ENCODE peak calls at places on chromosomes 7 and 10, in six cellular contexts. R is H1, D is SK-N-SH, B is A549, H is K562, G is HepG2. V is an unnamed sample.

GRCh38 chr10:27330074-27330473 is 89.5 kb upstream of the ACBD5 start:
- DNase-seq in R (no peak), D (peak), B (no peak), H (no peak), G (no peak), V (no peak)

GRCh38 chr7:25780904-25781303 is 371.1 kb upstream of the NFE2L3 start:
- DNase-seq in R (no peak), D (no peak), B (peak), H (no peak), G (no peak), V (no peak)

GRCh38 chr7:114930829-114931655 is 9.1 kb downstream of the MDFIC start:
- DNase-seq in R (no peak), D (no peak), B (no peak), H (no peak), G (no peak), V (no peak)

GRCh38 chr7:134834689-134835462 is 55.4 kb downstream of the CALD1 start:
- DNase-seq in R (no peak), D (peak), B (peak), H (no peak), G (peak), V (no peak)

GRCh38 chr10:91391915-91392314 is 18.2 kb upstream of the HECTD2 start:
- DNase-seq in R (no peak), D (no peak), B (no peak), H (no peak), G (no peak), V (no peak)

GRCh38 chr10:34010891-34011290 is 676.4 kb upstream of the NRP1 start:
- DNase-seq in R (no peak), D (no peak), B (no peak), H (no peak), G (no peak), V (no peak)

GRCh38 chr7:111558948-111559347 is 3.3 kb downstream of the IMMP2L start:
- DNase-seq in R (no peak), D (peak), B (no peak), H (no peak), G (no peak), V (no peak)

GRCh38 chr7:122289426-122289825 is 15.1 kb downstream of the FEZF1 start:
- DNase-seq in R (no peak), D (no peak), B (no peak), H (no peak), G (no peak), V (no peak)

GRCh38 chr10:8211631-8212030 is 157.1 kb downstream of the GATA3 start:
- DNase-seq in R (no peak), D (no peak), B (no peak), H (no peak), G (no peak), V (no peak)

GRCh38 chr7:8881916-8882315 is 448.5 kb downstream of the NXPH1 start:
- DNase-seq in R (no peak), D (no peak), B (no peak), H (no peak), G (no peak), V (no peak)
- TF ChIP-seq EP300 in R (no peak), D (no peak), B (no peak), H (no peak), G (no peak), V (no peak)

GRCh38 chr10:49297818-49298665 is 928 bp upstream of the C10orf71 start:
- DNase-seq in R (no peak), D (no peak), B (no peak), H (no peak), G (no peak), V (no peak)

GRCh38 chr10:49300140-49300974 is 1.4 kb downstream of the C10orf71 start:
- DNase-seq in R (no peak), D (peak), B (no peak), H (peak), G (no peak), V (peak)

GRCh38 chr10:49298666-49298989 is 342 bp upstream of the C10orf71 start:
- DNase-seq in R (no peak), D (no peak), B (no peak), H (peak), G (no peak), V (no peak)

GRCh38 chr10:49299816-49300139 is 808 bp downstream of the C10orf71 start:
- DNase-seq in R (no peak), D (no peak), B (no peak), H (peak), G (no peak), V (no peak)

DNA sequence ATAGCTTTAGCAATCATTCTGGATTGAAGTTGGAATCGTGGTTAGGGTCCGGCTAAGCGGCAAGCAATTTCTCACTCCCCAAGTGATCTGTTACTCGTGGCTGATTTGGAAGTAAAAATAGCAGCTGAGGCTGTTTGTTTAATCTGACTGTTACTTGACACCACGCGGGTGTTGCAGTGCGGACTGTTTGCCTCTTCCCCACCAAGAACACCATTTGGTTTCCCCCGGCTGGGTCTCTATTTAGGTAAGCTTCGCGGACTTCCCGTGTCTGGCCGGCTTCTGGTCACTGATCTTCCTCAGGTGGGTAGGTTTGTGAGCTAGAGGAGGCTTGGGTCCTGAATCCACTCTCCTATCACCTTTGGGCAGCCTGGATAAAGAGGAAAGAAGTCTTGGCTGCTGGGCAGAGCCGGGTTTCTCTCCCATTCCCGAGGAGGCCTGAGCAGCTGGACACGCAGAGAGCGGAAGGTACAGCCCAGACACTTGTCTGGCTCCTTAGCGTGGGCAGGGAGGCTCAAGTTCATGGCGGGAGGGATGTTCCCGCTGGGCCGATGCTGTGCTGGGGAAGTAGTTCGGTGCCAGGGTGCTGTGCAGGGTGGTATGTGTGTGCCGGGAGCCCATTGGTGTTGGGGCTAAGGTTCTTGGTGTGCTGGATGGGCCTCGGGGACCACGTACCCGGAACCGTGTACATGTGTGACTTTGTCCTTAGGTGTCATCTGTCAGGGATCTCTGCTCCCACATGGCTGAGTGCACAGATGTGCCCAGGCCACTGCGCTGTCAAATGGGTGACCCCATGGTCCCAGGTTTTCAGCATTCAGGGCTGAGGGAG is at the start of gene C10orf71:
- DNase-seq in R (no peak), D (peak), B (no peak), H (peak), G (no peak), V (no peak)
- H3K4me2 ChIP-seq in R (peak), D (no peak), B (no peak), H (peak), G (no peak), V (peak)

DNA sequence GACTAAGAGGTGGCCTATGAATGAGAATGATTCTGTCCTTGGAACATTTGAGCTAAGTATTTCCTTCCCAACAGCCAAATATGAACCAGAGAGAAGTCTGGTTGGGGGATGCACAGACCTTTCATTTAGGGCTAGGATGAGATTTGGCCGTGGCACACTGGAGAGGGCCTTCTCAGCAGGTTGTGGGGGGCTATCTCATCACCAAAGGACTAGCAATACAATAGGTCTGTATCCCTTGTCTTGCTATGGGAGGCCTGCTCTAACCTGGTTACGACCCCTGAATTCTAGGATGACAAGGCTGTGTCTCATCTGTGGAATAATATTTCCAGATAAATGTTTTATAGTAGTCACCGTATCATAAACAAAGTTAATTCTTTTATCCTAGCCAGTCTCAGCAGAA is 133.0 kb downstream of the CHRM2 start:
- DNase-seq in R (no peak), D (no peak), B (no peak), H (no peak), G (no peak), V (no peak)
- TF ChIP-seq EP300 in R (no peak), D (no peak), B (no peak), H (no peak), G (no peak), V (no peak)

GRCh38 chr7:151694441-151694827 is 174.7 kb upstream of the RHEB start:
- DNase-seq in R (no peak), D (no peak), B (no peak), H (no peak), G (no peak), V (no peak)
- H3K4me2 ChIP-seq in R (no peak), D (no peak), B (peak), H (no peak), G (no peak), V (no peak)

DNA sequence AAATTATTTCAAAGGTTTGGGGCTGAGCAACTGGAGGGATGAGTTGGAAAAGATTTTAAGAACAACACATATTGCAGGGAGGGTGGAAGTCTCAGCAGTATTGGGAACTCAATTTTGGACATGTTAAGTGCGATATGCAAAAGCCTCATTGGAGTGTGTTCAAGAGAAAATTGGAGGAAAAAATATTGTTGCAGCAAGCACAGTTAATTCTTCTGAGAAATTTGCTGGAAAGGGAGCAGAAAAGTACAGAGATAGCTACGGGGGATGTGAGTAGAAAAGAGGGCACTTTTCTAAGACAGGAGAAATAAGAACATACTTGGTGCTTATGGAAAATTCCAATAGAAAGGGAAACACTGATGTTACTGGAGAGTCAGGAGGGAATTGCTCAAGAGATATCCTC is 59.8 kb upstream of the MAGI2 start:
- DNase-seq in R (no peak), D (no peak), B (no peak), H (no peak), G (no peak), V (no peak)
- TF ChIP-seq EP300 in R (no peak), D (no peak), B (no peak), H (no peak), G (no peak), V (no peak)

GRCh38 chr7:20952891-20953290 is 166.2 kb upstream of the SP8 start:
- DNase-seq in R (no peak), D (no peak), B (no peak), H (no peak), G (no peak), V (no peak)
- H3K4me2 ChIP-seq in R (peak), D (no peak), B (no peak), H (no peak), G (no peak), V (no peak)

DNA sequence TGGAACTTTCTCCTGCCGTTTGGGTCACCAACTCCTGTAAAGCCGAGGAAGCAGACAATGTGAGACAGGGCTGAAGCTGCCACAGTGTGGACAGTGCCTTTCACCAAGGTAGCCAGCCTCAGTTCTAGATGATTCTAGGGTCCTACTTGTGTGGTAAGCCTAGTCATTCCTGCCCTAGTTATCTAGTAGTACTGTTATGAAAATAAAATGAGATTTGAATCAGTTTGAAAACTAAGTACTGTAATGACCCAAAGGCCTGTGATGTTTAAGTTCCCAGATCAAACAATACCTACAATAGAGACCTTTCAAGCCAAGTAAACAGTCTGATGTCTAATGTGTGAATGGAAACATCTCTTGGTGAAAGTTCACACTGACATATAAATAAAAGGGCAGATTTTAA is 37.1 kb downstream of the POLL start:
- DNase-seq in R (no peak), D (no peak), B (no peak), H (no peak), G (no peak), V (no peak)
- TF ChIP-seq EP300 in R (no peak), D (no peak), B (no peak), H (no peak), G (no peak), V (no peak)

DNA sequence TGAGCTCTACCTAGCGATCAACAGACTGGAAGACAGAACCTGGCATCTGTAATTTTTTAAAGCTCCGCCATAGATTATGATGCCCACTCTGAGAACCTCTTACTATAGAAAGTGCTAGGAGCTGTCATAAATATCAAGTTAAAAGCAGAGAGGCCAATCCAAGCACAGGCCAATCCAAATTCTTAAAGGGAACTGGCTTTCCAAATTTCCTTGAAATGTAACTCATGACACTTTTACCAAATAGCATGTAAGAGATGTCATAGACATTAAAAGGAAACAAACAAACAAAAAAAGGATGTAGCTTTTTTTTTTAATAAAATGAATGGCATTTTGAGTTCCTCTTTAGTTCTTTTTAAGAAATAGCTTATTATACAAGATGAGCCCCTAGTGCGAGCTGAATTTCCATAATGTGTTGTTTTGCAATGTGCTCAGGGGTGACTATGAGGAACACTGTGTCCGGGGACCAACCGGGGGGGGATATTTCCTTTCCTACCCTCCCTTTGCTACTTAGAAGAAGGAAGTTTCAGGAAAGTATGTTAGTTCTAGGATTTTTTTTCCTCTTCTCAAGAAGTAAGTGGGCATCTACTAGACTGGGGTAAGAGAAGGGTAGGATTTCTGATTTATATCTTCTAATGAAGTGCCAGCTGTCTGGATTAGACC is 23.7 kb upstream of the MRC1 start:
- DNase-seq in R (no peak), D (no peak), B (no peak), H (no peak), G (no peak), V (no peak)
- H3K4me2 ChIP-seq in R (no peak), D (peak), B (peak), H (no peak), G (no peak), V (no peak)

GRCh38 chr10:76523215-76523614 is 1091.8 kb downstream of the LRMDA start:
- DNase-seq in R (no peak), D (no peak), B (no peak), H (no peak), G (no peak), V (no peak)

DNA sequence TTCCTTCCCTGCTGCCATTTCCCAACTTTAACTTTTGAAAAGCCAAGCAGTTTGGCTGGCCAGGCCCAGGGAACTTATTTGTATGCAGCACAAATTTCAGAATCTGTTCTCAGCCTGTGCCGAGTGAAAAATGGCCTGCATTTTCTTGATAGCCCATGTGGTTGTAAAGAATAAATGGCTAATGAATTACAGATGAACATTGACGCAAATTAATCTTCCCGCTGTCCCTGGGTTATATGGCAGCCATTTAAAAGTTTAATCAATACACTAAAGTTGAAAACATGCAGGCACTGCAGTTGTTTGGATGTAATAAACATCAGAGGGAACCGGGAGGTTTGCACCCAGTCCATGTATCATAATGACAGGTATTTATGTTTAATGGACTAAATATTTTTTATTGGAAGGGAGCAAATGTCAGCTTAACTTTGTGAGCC is 1092.4 kb downstream of the LRMDA start:
- DNase-seq in R (no peak), D (no peak), B (no peak), H (no peak), G (no peak), V (no peak)
- TF ChIP-seq EP300 in R (no peak), D (no peak), B (no peak), H (no peak), G (no peak), V (no peak)

V was measured in GM12878.